ENCODE peak calls at places on chromosome X, in six cellular contexts. One of them, this sample, is unnamed.

GRCh38 chrX:104513162-104513561 is 52.8 kb upstream of the IL1RAPL2 start:
- DNase-seq in endothelial cell of umbilical vein: no peak
- DNase-seq in K562: no peak
- DNase-seq in A549: no peak
- DNase-seq in GM12878: no peak
- DNase-seq in HepG2: no peak
- DNase-seq in this sample: no peak

GRCh38 chrX:43064096-43064495 is 286.1 kb upstream of the PPP1R2C start:
- DNase-seq in endothelial cell of umbilical vein: no peak
- DNase-seq in K562: no peak
- DNase-seq in A549: no peak
- DNase-seq in GM12878: no peak
- DNase-seq in HepG2: no peak
- DNase-seq in this sample: no peak

GRCh38 chrX:12013220-12013619 is 125.1 kb upstream of the FRMPD4 start:
- DNase-seq in endothelial cell of umbilical vein: peak
- DNase-seq in K562: no peak
- DNase-seq in A549: no peak
- DNase-seq in GM12878: no peak
- DNase-seq in HepG2: no peak
- DNase-seq in this sample: no peak

GRCh38 chrX:130909469-130910136 is 6.6 kb upstream of the ENOX2 start:
- DNase-seq in endothelial cell of umbilical vein: no peak
- DNase-seq in K562: peak
- DNase-seq in A549: no peak
- DNase-seq in GM12878: no peak
- DNase-seq in HepG2: no peak
- DNase-seq in this sample: no peak

GRCh38 chrX:10582215-10582733 is 38.1 kb downstream of the MID1 start:
- DNase-seq in endothelial cell of umbilical vein: peak
- DNase-seq in K562: peak
- DNase-seq in A549: no peak
- DNase-seq in GM12878: no peak
- DNase-seq in HepG2: no peak
- DNase-seq in this sample: no peak

GRCh38 chrX:38220936-38221386 is 290 bp upstream of the SRPX start:
- DNase-seq in endothelial cell of umbilical vein: peak
- DNase-seq in K562: no peak
- DNase-seq in A549: no peak
- DNase-seq in GM12878: no peak
- DNase-seq in HepG2: no peak
- DNase-seq in this sample: no peak

GRCh38 chrX:45850775-45851433 is 650.2 kb upstream of the DIPK2B start:
- DNase-seq in endothelial cell of umbilical vein: no peak
- DNase-seq in K562: no peak
- DNase-seq in A549: peak
- DNase-seq in GM12878: no peak
- DNase-seq in HepG2: peak
- DNase-seq in this sample: peak

GRCh38 chrX:12993823-12994222 is 18.9 kb downstream of the TMSB4X start:
- DNase-seq in endothelial cell of umbilical vein: no peak
- DNase-seq in K562: no peak
- DNase-seq in A549: no peak
- DNase-seq in GM12878: no peak
- DNase-seq in HepG2: no peak
- DNase-seq in this sample: no peak

GRCh38 chrX:79601336-79602131 is 234.4 kb upstream of the ITM2A start:
- DNase-seq in endothelial cell of umbilical vein: no peak
- DNase-seq in K562: no peak
- DNase-seq in A549: no peak
- DNase-seq in GM12878: no peak
- DNase-seq in HepG2: no peak
- DNase-seq in this sample: no peak

GRCh38 chrX:119647552-119648420 is 41.6 kb upstream of the NKRF start:
- DNase-seq in endothelial cell of umbilical vein: no peak
- DNase-seq in K562: no peak
- DNase-seq in A549: no peak
- DNase-seq in GM12878: peak
- DNase-seq in HepG2: no peak
- DNase-seq in this sample: no peak

GRCh38 chrX:44344194-44344593 is 722 bp upstream of the EFHC2 start:
- DNase-seq in endothelial cell of umbilical vein: no peak
- DNase-seq in K562: peak
- DNase-seq in A549: no peak
- DNase-seq in GM12878: no peak
- DNase-seq in HepG2: no peak
- DNase-seq in this sample: peak
- TF ChIP-seq MYC in endothelial cell of umbilical vein: no peak
- TF ChIP-seq MYC in K562: no peak
- TF ChIP-seq MYC in A549: no peak
- TF ChIP-seq MYC in GM12878: no peak
- TF ChIP-seq MYC in HepG2: no peak
- TF ChIP-seq MYC in this sample: no peak

GRCh38 chrX:110182362-110182761 is 135.5 kb downstream of the AMMECR1 start:
- DNase-seq in endothelial cell of umbilical vein: no peak
- DNase-seq in K562: no peak
- DNase-seq in A549: no peak
- DNase-seq in GM12878: no peak
- DNase-seq in HepG2: no peak
- DNase-seq in this sample: no peak
- TF ChIP-seq MAX in endothelial cell of umbilical vein: no peak
- TF ChIP-seq MAX in K562: no peak
- TF ChIP-seq MAX in A549: no peak
- TF ChIP-seq MAX in GM12878: no peak
- TF ChIP-seq MAX in HepG2: no peak
- TF ChIP-seq MAX in this sample: no peak

DNA sequence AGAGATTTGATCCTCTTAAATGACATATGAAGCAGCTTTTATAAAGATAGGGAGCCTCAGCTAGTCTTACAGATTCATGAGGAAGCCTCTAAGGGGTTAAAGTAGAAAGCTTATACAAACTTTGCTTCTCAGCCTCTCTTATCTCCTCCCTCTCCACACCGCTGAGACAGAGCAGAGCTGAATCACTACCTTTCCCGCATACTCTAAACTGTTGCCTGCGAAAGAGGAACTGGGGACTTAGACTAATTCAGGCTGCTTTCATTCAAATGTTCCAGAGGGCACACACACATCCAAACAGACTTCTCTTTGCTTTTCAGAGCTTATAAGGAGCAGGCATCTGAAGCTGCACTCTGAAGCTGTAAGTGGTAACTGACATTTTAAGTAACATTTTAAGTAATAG is at the start of gene SERTM2:
- DNase-seq in endothelial cell of umbilical vein: no peak
- DNase-seq in K562: no peak
- DNase-seq in A549: no peak
- DNase-seq in GM12878: no peak
- DNase-seq in HepG2: no peak
- DNase-seq in this sample: peak
- TF ChIP-seq MYC in endothelial cell of umbilical vein: no peak
- TF ChIP-seq MYC in K562: no peak
- TF ChIP-seq MYC in A549: no peak
- TF ChIP-seq MYC in GM12878: no peak
- TF ChIP-seq MYC in HepG2: no peak
- TF ChIP-seq MYC in this sample: no peak

GRCh38 chrX:154717824-154718223 is 33.1 kb downstream of the GAB3 start:
- DNase-seq in endothelial cell of umbilical vein: no peak
- DNase-seq in K562: peak
- DNase-seq in A549: no peak
- DNase-seq in GM12878: no peak
- DNase-seq in HepG2: no peak
- DNase-seq in this sample: peak
- TF ChIP-seq MAX in endothelial cell of umbilical vein: no peak
- TF ChIP-seq MAX in K562: peak
- TF ChIP-seq MAX in A549: no peak
- TF ChIP-seq MAX in GM12878: no peak
- TF ChIP-seq MAX in HepG2: no peak
- TF ChIP-seq MAX in this sample: peak

DNA sequence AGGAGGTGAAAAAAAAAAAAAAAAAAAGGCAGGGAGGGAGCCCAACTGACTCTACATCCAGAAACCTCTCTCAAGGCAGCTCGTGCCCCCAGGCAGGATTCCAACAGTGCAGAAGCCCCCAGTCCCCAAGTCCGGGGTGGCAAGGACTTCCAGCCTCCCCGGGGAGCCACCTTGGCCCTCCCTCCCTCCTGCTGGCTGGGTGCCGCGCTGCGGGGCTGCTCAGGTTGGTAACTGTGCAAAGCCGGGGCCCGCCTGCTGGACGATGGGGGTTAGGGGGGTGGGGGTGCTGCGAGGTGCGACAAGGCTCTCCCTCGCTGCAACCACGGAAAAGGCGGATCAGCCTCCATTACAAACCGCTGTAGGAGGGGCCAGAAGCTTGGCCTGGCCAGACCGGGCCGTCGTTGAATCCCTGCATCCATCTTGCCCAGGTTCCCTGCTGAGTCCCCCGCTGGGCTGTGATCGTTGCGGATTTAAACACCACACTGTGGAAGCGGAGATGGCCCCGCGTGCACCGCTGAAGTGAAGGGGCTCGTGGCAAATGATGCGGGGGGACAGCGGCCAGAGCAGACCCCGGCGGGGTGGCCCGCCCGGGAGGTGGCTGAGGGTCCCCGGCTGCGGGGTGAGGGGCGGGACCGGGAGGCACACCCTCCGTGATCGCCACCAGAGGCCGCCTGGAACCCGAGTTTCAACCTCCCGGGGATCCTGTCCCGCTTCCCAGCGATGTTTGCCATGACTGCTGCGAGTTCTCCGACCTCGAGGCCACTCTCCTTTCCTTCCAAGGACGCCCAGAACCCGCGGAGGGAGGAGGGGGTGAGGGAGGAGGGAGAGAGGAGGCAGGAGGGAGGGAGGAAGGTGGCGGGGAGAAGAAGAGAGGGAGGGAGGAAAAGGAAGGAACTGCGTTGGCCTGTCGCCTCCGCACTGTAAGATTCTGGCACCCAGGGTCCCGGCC is 58.0 kb upstream of the DDX3X start:
- DNase-seq in endothelial cell of umbilical vein: peak
- DNase-seq in K562: peak
- DNase-seq in A549: peak
- DNase-seq in GM12878: no peak
- DNase-seq in HepG2: peak
- DNase-seq in this sample: peak
- TF ChIP-seq MYC in endothelial cell of umbilical vein: no peak
- TF ChIP-seq MYC in K562: no peak
- TF ChIP-seq MYC in A549: no peak
- TF ChIP-seq MYC in GM12878: no peak
- TF ChIP-seq MYC in HepG2: no peak
- TF ChIP-seq MYC in this sample: no peak

GRCh38 chrX:97587171-97587570 is 703.5 kb downstream of the RPA4 start:
- DNase-seq in endothelial cell of umbilical vein: no peak
- DNase-seq in K562: no peak
- DNase-seq in A549: no peak
- DNase-seq in GM12878: no peak
- DNase-seq in HepG2: no peak
- DNase-seq in this sample: no peak
- TF ChIP-seq MAX in endothelial cell of umbilical vein: no peak
- TF ChIP-seq MAX in K562: no peak
- TF ChIP-seq MAX in A549: no peak
- TF ChIP-seq MAX in GM12878: no peak
- TF ChIP-seq MAX in HepG2: no peak
- TF ChIP-seq MAX in this sample: no peak

This sample was measured in NB4.